ENCODE peak calls at places on chromosomes 4 and X, in five cellular contexts. D is tibial nerve; T is naive thymus-derived CD4-positive, alpha-beta T cell; O is left ventricle myocardium inferior; H is IMR-90. Y is an unnamed sample.
A peak's percentile ranks its signal among the peaks of the same experiment; 100 is the strongest.

GRCh38 chr4:71380721-71381120 is 41.9 kb downstream of the SLC4A4 start:
- DNase-seq in D (no peak), T (no peak), O (no peak), H (peak; percentile 79), Y (no peak)

GRCh38 chrX:106481341-106481740 is 130.4 kb upstream of the RADX start:
- DNase-seq in D (no peak), T (no peak), O (no peak), H (peak; percentile 41), Y (peak; percentile 79)

GRCh38 chr4:112352736-112353135 is 55.6 kb downstream of the ALPK1 start:
- DNase-seq in D (no peak), T (no peak), O (no peak), H (no peak), Y (no peak)

GRCh38 chr4:37687666-37688065 is 1.5 kb upstream of the RELL1 start:
- DNase-seq in D (no peak), T (no peak), O (no peak), H (no peak), Y (no peak)

GRCh38 chr4:182338059-182338458 is 94.9 kb downstream of the TENM3 start:
- DNase-seq in D (no peak), T (no peak), O (no peak), H (no peak), Y (peak; percentile 68)

GRCh38 chr4:48681856-48682255 is 98.2 kb downstream of the FRYL start:
- DNase-seq in D (no peak), T (peak; percentile 4), O (no peak), H (peak; percentile 52), Y (peak; percentile 64)

GRCh38 chr4:144574004-144574403 is 72.0 kb upstream of the HHIP start:
- DNase-seq in D (no peak), T (no peak), O (no peak), H (no peak), Y (no peak)

GRCh38 chr4:188107931-188108843 is 1.2 kb downstream of the TRIML2 start:
- DNase-seq in D (no peak), T (no peak), O (no peak), H (peak; percentile 49), Y (no peak)

GRCh38 chrX:25105251-25105650 is 89.5 kb upstream of the ARX start:
- DNase-seq in D (no peak), T (no peak), O (no peak), H (no peak), Y (no peak)

GRCh38 chr4:7561557-7561956 is 126.8 kb upstream of the PSAPL1 start:
- DNase-seq in D (no peak), T (no peak), O (no peak), H (no peak), Y (no peak)

GRCh38 chr4:122577808-122578781 is 42.8 kb downstream of the IL21 start:
- DNase-seq in D (no peak), T (peak; percentile 95), O (no peak), H (peak; percentile 38), Y (peak; percentile 68)

GRCh38 chr4:28225005-28225404 is 1364.4 kb downstream of the STIM2 start:
- DNase-seq in D (no peak), T (no peak), O (no peak), H (peak; percentile 67), Y (peak; percentile 50)

GRCh38 chr4:81635747-81636146 is 164.0 kb upstream of the RASGEF1B start:
- DNase-seq in D (peak; percentile 18), T (no peak), O (no peak), H (no peak), Y (no peak)

GRCh38 chr4:70365479-70365878 is 4.9 kb downstream of the SMR3A start:
- DNase-seq in D (no peak), T (no peak), O (no peak), H (no peak), Y (no peak)

GRCh38 chr4:7758444-7758815 is 181.2 kb downstream of the AFAP1 start:
- DNase-seq in D (no peak), T (no peak), O (no peak), H (no peak), Y (no peak)

GRCh38 chr4:24690436-24690835 is 104.9 kb upstream of the SOD3 start:
- DNase-seq in D (no peak), T (no peak), O (no peak), H (peak; percentile 11), Y (no peak)

GRCh38 chrX:110188701-110189558 is 129.0 kb downstream of the AMMECR1 start:
- DNase-seq in D (no peak), T (no peak), O (no peak), H (peak; percentile 30), Y (no peak)

GRCh38 chr4:113436360-113436759 is 325.2 kb downstream of the CAMK2D start:
- DNase-seq in D (no peak), T (no peak), O (no peak), H (peak; percentile 70), Y (peak; percentile 91)

GRCh38 chr4:77110707-77111106 is 34.9 kb upstream of the CCNI start:
- DNase-seq in D (no peak), T (no peak), O (no peak), H (no peak), Y (no peak)

GRCh38 chr4:67746797-67747495 is 7.2 kb downstream of the GNRHR start:
- DNase-seq in D (no peak), T (no peak), O (no peak), H (peak; percentile 51), Y (peak; percentile 38)

GRCh38 chr4:112029642-112030235 is 115.5 kb upstream of the FAM241A start:
- DNase-seq in D (no peak), T (no peak), O (no peak), H (no peak), Y (no peak)

GRCh38 chrX:106726485-106727437 is at the start of gene RNF128:
- DNase-seq in D (no peak), T (no peak), O (no peak), H (peak; percentile 26), Y (peak; percentile 25)

GRCh38 chr4:87589531-87589930 is 18.8 kb upstream of the DSPP start:
- DNase-seq in D (no peak), T (no peak), O (no peak), H (peak; percentile 90), Y (peak; percentile 93)

GRCh38 chrX:69221239-69222102 is 56.2 kb upstream of the PJA1 start:
- DNase-seq in D (no peak), T (no peak), O (no peak), H (no peak), Y (no peak)

GRCh38 chrX:107711521-107712041 is 64.0 kb downstream of the TSC22D3 start:
- DNase-seq in D (no peak), T (no peak), O (no peak), H (no peak), Y (no peak)

GRCh38 chr4:37722000-37722638 is 35.9 kb upstream of the RELL1 start:
- DNase-seq in D (no peak), T (no peak), O (no peak), H (no peak), Y (no peak)

GRCh38 chr4:98586231-98586630 is 72.2 kb downstream of the TSPAN5 start:
- DNase-seq in D (no peak), T (no peak), O (no peak), H (no peak), Y (no peak)

GRCh38 chrX:120015145-120016067 is 62.1 kb downstream of the RHOXF2B start:
- DNase-seq in D (no peak), T (no peak), O (no peak), H (no peak), Y (peak; percentile 32)

GRCh38 chr4:184750926-184751584 is 17.2 kb upstream of the CENPU start:
- DNase-seq in D (no peak), T (no peak), O (no peak), H (no peak), Y (peak; percentile 75)

DNA sequence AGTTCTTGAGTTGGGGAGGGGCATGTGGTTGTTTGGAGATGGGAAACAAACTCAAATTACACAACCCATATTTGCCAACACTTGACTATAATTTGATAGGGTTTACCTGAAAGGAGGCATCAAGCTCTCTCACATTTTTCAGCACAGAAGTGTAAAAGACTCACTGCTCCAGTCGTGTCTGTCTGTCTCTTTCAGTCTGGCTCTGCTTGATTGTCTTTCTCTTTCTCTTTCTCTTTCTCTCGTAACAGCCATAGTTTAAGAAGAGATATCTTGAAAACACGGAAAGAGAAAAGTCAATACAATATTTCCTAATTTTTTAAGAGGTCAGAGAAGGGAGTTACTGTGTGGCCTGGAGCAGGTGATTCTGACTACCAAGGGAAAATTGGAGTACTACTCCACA is 413.6 kb upstream of the CXorf51A start:
- DNase-seq in D (no peak), T (no peak), O (no peak), H (no peak), Y (no peak)
- H3K4me1 ChIP-seq in D (no peaks in the 10 kb centered on the region), T (no peaks in the 10 kb centered on the region), O (no peaks in the 10 kb centered on the region), H (no peaks in the 10 kb centered on the region), Y (no peaks in the 10 kb centered on the region)

GRCh38 chr4:133147922-133148689 is 988 bp upstream of the PCDH10 start:
- DNase-seq in D (no peak), T (no peak), O (no peak), H (peak; percentile 21), Y (peak; percentile 72)

GRCh38 chr4:133146192-133146573 is 2.9 kb upstream of the PCDH10 start:
- DNase-seq in D (no peak), T (no peak), O (no peak), H (no peak), Y (no peak)

GRCh38 chr4:133145758-133146157 is 3.3 kb upstream of the PCDH10 start:
- DNase-seq in D (no peak), T (no peak), O (no peak), H (no peak), Y (no peak)

GRCh38 chr4:133147365-133147821 is 1.7 kb upstream of the PCDH10 start:
- DNase-seq in D (no peak), T (no peak), O (no peak), H (no peak), Y (no peak)

DNA sequence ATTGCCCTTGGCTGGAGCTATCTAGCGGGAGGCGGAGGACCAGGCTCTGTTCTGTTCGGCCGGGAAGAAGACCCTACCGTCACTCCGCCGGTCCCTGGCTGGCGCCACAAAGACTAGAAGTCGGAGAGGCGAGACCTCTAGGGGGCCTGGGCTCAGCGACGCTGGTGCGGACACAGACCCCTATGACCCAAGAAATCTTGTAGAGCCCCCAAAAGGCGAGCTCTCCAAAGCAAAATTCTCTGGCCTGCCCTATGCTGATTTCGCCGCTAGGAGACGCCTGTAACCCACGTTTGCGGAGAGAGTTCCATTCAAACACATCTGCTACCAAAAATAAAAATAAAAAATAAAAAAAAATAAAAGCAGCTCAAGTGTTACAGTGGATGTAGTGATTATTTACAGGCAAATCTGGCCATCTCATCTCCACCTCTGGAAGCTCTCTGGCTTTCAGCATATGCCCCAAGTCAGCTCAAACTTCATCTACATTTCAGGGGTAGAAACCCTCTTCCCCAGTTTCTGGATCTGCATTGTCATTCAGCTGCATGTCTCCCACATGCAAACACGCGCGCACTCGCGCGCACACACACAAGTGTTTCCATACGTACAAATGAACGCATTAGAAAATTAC is 2.4 kb upstream of the PCDH10 start:
- DNase-seq in D (no peak), T (no peak), O (no peak), H (peak; percentile 40), Y (peak; percentile 77)
- H3K4me3 ChIP-seq in D (peak overlapping the region; percentile 45), T (no peak overlapping the region), O (peak overlapping the region; percentile 62), H (peak overlapping the region; percentile 29), Y (peak overlapping the region; percentile 50)

DNA sequence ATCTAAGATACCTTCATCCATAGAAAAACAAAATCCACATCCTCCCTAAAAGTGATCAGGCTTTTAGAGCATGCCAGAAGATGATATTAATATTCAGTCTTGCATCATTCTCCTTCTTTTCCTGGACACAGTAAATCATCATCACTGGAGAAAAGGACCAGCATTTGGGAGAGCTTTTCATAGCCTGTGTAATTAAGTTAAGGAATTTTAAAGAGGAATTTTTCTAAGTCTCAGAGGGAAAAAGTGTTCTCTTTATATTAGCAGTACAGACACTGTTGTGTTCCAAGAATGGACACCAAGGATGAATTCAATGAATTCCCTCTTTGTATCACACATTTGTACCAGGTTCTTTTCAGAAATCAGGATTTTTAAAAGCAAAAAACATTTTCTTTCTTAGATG is 665 bp downstream of the SCRG1 start:
- DNase-seq in D (no peak), T (no peak), O (no peak), H (no peak), Y (no peak)
- H3K27ac ChIP-seq in D (no peak overlapping the region), T (no peak overlapping the region), O (no peak overlapping the region), H (no peak overlapping the region), Y (no peak overlapping the region)

GRCh38 chr4:105112274-105112673 is 34.4 kb upstream of the TET2 start:
- DNase-seq in D (no peak), T (no peak), O (no peak), H (peak; percentile 26), Y (no peak)
- H3K4me1 ChIP-seq in D (no peaks in the 10 kb centered on the region), T (no peaks in the 10 kb centered on the region), O (no peaks in the 10 kb centered on the region), H (no peaks in the 10 kb centered on the region), Y (no peaks in the 10 kb centered on the region)

Y was measured in cardiac muscle cell.